ENCODE peak calls at places on chromosomes 6 and 20, in seven cellular contexts. Q is tibial nerve, W is H1, E is stomach, O is SK-N-SH, U is A549, F is HepG2. J is an unnamed sample.

GRCh38 chr6:124052120-124052519 is 248.5 kb downstream of the NKAIN2 start:
- DNase-seq in F (no peak), U (no peak), O (no peak), Q (no peak), W (no peak), E (no peak), J (no peak)

GRCh38 chr6:139091859-139092258 is 43.0 kb upstream of the HECA start:
- DNase-seq in W (no peak), O (no peak), E (no peak), F (no peak), U (no peak), Q (no peak), J (no peak)

GRCh38 chr6:17640477-17640917 is 40.4 kb downstream of the FAM8A1 start:
- DNase-seq in F (no peak), W (no peak), U (no peak), O (no peak), E (no peak), Q (no peak), J (no peak)

GRCh38 chr6:35343092-35343834 is 905 bp downstream of the PPARD start:
- DNase-seq in W (no peak), Q (no peak), U (no peak), F (no peak), E (peak), O (peak), J (peak)

GRCh38 chr6:170403451-170403850 is 96.9 kb downstream of the FAM120B start:
- DNase-seq in E (no peak), W (no peak), U (no peak), O (no peak), F (no peak), Q (no peak), J (no peak)

GRCh38 chr6:168999392-168999791 is 254.3 kb downstream of the THBS2 start:
- DNase-seq in U (no peak), W (no peak), F (no peak), Q (no peak), E (no peak), O (no peak), J (no peak)

GRCh38 chr6:33161354-33162320 is 30.6 kb downstream of the COL11A2 start:
- DNase-seq in O (peak), F (peak), U (peak), W (peak), E (peak), Q (peak), J (peak)

GRCh38 chr6:129709451-129709908 is 497 bp downstream of the ARHGAP18 start:
- DNase-seq in F (no peak), U (no peak), O (no peak), E (peak), Q (no peak), W (no peak), J (peak)

GRCh38 chr6:147849401-147849800 is 340.9 kb downstream of the SAMD5 start:
- DNase-seq in W (no peak), F (no peak), Q (no peak), E (no peak), O (no peak), U (no peak), J (no peak)

GRCh38 chr6:43276180-43277082 is 21.6 kb upstream of the SLC22A7 start:
- DNase-seq in F (peak), W (no peak), E (no peak), Q (no peak), O (no peak), U (no peak), J (no peak)

GRCh38 chr20:24828992-24829648 is 119.9 kb upstream of the CST7 start:
- DNase-seq in F (no peak), Q (no peak), E (no peak), U (no peak), W (no peak), O (no peak), J (no peak)

GRCh38 chr6:44047179-44047546 is 80.1 kb downstream of the MRPL14 start:
- DNase-seq in O (no peak), F (no peak), Q (no peak), U (no peak), E (no peak), W (no peak), J (no peak)

GRCh38 chr6:143620461-143620860 is 57.3 kb upstream of the PHACTR2 start:
- DNase-seq in E (no peak), Q (no peak), W (no peak), O (no peak), F (no peak), U (no peak), J (no peak)

GRCh38 chr6:28742668-28743270 is 181.0 kb downstream of the TRIM27 start:
- DNase-seq in F (peak), U (peak), O (no peak), W (peak), E (no peak), Q (no peak), J (no peak)

GRCh38 chr20:4898845-4899244 is 102.5 kb downstream of the SLC23A2 start:
- DNase-seq in W (no peak), E (no peak), U (no peak), F (no peak), Q (no peak), O (no peak), J (no peak)

GRCh38 chr6:42101186-42101657 is 41.2 kb downstream of the C6orf132 start:
- DNase-seq in E (peak), O (no peak), W (no peak), Q (no peak), F (peak), U (no peak), J (no peak)

GRCh38 chr6:5471637-5472430 is 210.5 kb downstream of the FARS2 start:
- DNase-seq in U (no peak), Q (no peak), O (peak), W (no peak), F (no peak), E (no peak), J (no peak)

GRCh38 chr6:154408906-154409500 is 52.4 kb upstream of the IPCEF1 start:
- DNase-seq in O (no peak), U (peak), Q (no peak), F (no peak), W (no peak), E (no peak), J (no peak)

GRCh38 chr6:33851959-33852358 is 48.2 kb upstream of the MLN start:
- DNase-seq in O (no peak), U (peak), F (peak), W (peak), E (no peak), Q (no peak), J (no peak)

GRCh38 chr6:85537055-85537494 is 56.6 kb downstream of the SNX14 start:
- DNase-seq in W (no peak), O (peak), E (no peak), Q (no peak), U (no peak), F (no peak), J (no peak)

GRCh38 chr20:62825288-62825993 is 8.6 kb downstream of the COL9A3 start:
- DNase-seq in E (no peak), F (no peak), U (no peak), Q (no peak), O (no peak), W (no peak), J (no peak)

GRCh38 chr6:132888701-132889100 is 74.3 kb downstream of the RPS12 start:
- DNase-seq in Q (no peak), O (no peak), U (no peak), F (no peak), W (no peak), E (no peak), J (no peak)

GRCh38 chr6:124772733-124773319 is 189.4 kb upstream of the RNF217 start:
- DNase-seq in W (no peak), F (no peak), Q (no peak), O (no peak), E (no peak), U (no peak), J (no peak)

GRCh38 chr20:61821698-61822097 is 244.0 kb downstream of the TAF4 start:
- DNase-seq in Q (no peak), E (no peak), U (no peak), F (no peak), W (no peak), O (no peak), J (no peak)

GRCh38 chr20:61819484-61819846 is 246.2 kb downstream of the TAF4 start:
- DNase-seq in W (no peak), E (no peak), O (no peak), F (no peak), U (no peak), Q (no peak), J (no peak)

GRCh38 chr20:61822396-61822795 is 243.3 kb downstream of the TAF4 start:
- DNase-seq in Q (no peak), W (no peak), E (no peak), O (no peak), U (no peak), F (no peak), J (no peak)

GRCh38 chr20:61818746-61819483 is 246.8 kb downstream of the TAF4 start:
- DNase-seq in Q (no peak), W (no peak), F (no peak), U (no peak), O (no peak), E (no peak), J (no peak)

DNA sequence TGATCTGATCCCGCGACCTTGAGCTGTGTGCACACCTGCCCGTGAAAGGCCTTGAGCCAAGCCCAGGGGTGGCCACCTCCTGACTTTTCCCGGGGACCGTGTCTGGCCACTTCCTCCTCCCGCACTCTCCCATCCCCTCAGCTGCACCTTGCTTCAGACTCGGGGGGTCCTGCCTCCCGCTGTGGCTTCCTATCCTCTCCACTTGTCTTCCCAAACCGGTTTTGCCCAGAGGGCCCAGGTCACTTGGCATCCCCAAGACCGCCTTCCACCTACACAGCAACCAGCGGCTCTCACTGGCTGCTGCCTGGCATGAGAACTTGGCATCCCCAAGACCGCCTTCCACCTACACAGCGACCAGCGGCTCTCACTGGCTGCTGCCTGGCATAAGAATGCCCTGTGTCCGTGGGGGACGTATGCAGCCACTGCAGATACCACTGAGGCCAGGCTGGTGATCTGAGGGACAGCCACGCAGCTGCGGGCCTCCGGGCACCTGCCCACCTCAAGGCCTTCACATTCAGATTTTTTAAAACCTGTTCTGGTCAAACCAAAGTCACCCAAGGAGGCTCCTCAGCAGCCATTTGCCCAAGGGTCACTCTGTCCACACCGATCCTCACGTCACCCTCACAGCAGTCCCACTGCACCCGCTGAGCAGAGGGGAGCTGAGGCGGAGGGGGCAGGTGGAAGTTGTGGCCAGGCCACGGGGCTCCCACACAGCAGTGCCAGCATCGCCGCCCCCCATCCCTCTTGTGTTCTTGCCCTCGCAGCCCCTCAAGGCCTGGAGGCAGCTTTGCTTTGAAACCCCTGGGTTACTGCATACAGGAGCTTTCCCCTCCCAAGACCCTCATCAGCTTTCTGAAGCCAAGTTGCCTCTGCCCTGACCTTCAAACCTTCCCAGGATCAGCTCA is 245.5 kb downstream of the TAF4 start:
- DNase-seq in W (no peak), Q (no peak), F (no peak), U (no peak), O (no peak), E (no peak), J (no peak)
- TF ChIP-seq EP300 in W (no peak), Q (no peak), F (no peak), U (no peak), O (no peak), E (no peak), J (no peak)

DNA sequence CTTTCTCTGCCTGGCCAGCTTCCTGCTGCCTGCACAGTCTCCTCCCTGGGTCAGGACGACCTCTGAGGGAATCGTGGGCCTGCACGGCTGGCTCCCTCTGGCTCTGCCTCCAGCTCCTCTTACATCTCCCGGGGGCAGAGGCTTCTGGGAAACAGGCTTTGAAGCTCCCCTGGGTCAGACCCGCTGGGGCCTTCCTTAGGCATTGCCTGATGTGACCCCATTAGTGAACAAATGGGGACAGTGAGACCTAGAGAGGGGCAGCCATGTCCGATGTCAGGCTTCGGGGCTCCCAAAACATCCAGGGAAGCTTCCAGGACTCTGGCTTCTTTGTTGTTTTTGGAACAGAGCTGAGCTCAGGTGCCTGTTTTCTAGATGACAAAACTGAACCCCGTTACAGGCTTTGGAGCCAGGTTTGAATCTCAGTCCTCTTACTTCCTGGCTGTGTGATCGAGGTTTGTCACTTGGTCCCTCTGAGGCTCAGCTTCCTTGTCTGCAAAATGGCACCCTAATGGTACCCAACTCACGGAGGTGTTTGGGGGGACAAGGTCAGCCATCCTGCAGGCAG is 94.3 kb downstream of the CEBPB start:
- DNase-seq in U (no peak), O (peak), W (no peak), Q (no peak), E (no peak), F (no peak), J (peak)
- TF ChIP-seq EP300 in U (no peak), O (no peak), W (no peak), Q (no peak), E (no peak), F (no peak), J (no peak)

GRCh38 chr20:37989601-37990001 is 43.7 kb downstream of the TTI1 start:
- DNase-seq in U (no peak), W (no peak), F (no peak), E (peak), O (no peak), Q (no peak), J (no peak)
- TF ChIP-seq EP300 in U (no peak), W (no peak), F (no peak), E (no peak), O (no peak), Q (no peak), J (no peak)

DNA sequence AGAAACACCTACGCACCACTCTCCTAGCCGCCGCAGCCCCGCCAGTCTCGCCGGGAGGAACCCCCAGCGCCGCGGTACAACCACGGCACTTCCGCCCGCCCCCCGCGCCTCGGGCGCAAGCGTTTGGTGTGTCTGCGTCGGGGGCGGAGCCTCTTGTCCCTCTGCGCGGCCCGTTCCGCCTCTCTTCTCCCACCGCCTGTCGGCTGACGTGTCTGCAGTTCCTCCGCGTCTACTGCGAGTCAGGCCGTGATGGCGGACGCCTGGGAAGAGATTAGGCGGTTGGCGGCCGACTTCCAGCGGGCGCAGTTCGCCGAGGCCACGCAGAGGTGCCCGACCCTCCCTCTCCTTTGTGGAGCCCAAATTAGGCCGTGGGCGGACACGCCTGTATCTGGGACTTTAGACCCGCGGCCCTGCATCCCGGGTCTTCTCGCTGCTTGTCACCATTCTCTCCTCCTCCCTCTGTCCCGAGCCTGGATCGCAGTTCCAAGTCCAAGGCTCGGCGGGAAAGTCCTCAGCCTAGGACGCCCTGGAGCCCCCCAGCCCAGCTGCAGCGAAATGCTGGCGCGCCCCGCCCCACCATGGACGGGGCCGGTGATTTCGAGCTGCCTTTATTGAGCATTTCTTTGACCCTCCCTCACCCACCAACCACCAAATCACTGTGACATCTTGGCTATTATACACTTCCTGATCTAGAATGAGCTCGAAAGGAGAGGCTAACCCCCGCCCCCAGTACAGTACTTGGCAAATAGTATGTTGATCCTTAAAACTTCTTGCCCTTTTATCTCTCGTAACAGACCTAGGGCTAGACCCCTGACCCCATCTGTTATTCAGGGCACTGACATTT is at the start of gene UFL1:
- DNase-seq in E (peak), F (peak), W (peak), O (peak), Q (peak), U (peak), J (peak)
- TF ChIP-seq EP300 in E (no peak), F (no peak), W (no peak), O (no peak), Q (peak), U (no peak), J (no peak)

DNA sequence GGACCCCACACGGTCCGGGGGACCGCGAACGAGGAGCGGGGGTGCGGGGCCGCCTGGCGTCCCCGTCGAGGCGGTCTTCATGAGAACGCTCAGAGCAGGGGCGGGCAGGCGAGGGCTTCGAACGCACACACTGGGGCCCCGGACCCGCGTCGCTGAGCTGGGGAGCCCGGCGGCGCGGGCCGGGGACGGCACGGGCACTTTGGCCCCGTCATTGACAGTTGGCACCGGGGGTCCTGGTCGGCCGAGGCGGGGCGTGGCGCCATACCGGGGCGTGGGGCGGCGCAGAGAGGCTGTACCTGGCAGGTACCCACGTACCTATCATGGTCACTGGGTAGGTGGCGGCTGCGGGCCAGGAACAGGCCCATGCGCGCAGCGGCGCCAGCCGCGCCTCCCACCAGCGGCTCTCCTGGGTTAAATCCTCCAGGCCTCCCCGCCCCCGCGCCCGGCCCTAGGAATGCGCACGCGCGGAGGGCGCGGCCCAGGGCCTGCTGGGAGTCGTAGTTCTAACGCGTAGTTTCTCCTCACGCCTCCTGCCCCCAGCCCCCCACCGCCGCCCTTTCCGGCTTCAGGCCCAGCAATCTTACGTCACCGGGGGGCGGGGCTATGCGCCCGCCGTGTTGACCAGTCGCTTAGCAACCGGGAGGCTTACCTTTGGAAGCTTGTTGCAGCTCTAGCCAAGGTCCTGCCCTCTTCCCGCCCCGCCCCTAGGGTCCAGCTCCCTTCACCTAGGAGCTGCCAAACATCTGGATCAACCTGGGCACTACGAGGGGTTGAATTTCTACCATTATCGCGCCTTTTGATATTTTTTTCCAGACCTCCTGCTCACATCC is at the start of the genes PACRG and PRKN:
- DNase-seq in O (peak), U (peak), F (peak), W (peak), E (peak), Q (peak), J (peak)
- TF ChIP-seq EP300 in O (peak), U (no peak), F (peak), W (peak), E (peak), Q (peak), J (peak)

GRCh38 chr6:79630883-79631799 is at the start of gene SH3BGRL2:
- DNase-seq in F (peak), O (peak), E (peak), U (peak), W (peak), Q (peak), J (peak)
- TF ChIP-seq EP300 in F (no peak), O (no peak), E (no peak), U (no peak), W (no peak), Q (no peak), J (no peak)

GRCh38 chr6:37706749-37707148 is 9.1 kb upstream of the MDGA1 start:
- DNase-seq in F (no peak), Q (no peak), W (no peak), O (no peak), U (no peak), E (no peak), J (no peak)

GRCh38 chr6:37704923-37705238 is 7.2 kb upstream of the MDGA1 start:
- DNase-seq in Q (no peak), O (no peak), W (no peak), E (no peak), U (no peak), F (no peak), J (no peak)

GRCh38 chr6:37705239-37706051 is 7.8 kb upstream of the MDGA1 start:
- DNase-seq in W (peak), E (peak), Q (peak), U (peak), O (peak), F (no peak), J (peak)

GRCh38 chr6:37702314-37702713 is 4.6 kb upstream of the MDGA1 start:
- DNase-seq in O (no peak), Q (no peak), F (no peak), E (no peak), U (no peak), W (no peak), J (no peak)

GRCh38 chr6:37704066-37704465 is 6.4 kb upstream of the MDGA1 start:
- DNase-seq in Q (no peak), E (no peak), U (no peak), W (no peak), O (no peak), F (no peak), J (no peak)
- TF ChIP-seq EP300 in Q (no peak), E (no peak), U (no peak), W (no peak), O (no peak), F (no peak), J (no peak)

J was measured in ovary.